ENCODE peak calls at places on chromosomes 12 and 14, in seven cellular contexts. H is AG04449; O is T-helper 17 cell; P is activated naive CD4-positive, alpha-beta T cell; L is amniotic stem cell; G is caudate nucleus; K is stimulated activated naive B cell treated with anti-CD40 and anti-IgM and Interleukin-4, amounts not matched to agents 10 μg/mL and 1 μg/mL and 100 μg/mL, for 72 hours. W is an unnamed sample.

GRCh38 chr12:28027328-28027727 is 54.8 kb upstream of the PTHLH start:
- DNase-seq in H (no peak), O (no peak), P (no peak), L (no peak), G (no peak), K (no peak), W (no peak)

GRCh38 chr12:3242199-3242863 is 165.2 kb downstream of the TSPAN9 start:
- DNase-seq in H (no peak), O (no peak), P (no peak), L (no peak), G (no peak), K (no peak), W (no peak)

GRCh38 chr12:39892146-39892545 is 213.7 kb downstream of the SLC2A13 start:
- DNase-seq in H (no peak), O (no peak), P (no peak), L (no peak), G (no peak), K (no peak), W (no peak)

GRCh38 chr12:115452751-115453281 is 768.8 kb upstream of the TBX3 start:
- DNase-seq in H (no peak), O (no peak), P (no peak), L (no peak), G (no peak), K (no peak), W (no peak)

GRCh38 chr14:88974991-88975835 is 150.8 kb downstream of the TTC8 start:
- DNase-seq in H (no peak), O (no peak), P (no peak), L (no peak), G (no peak), K (no peak), W (no peak)

GRCh38 chr14:101734241-101734847 is 27.2 kb upstream of the PPP2R5C start:
- DNase-seq in H (no peak), O (no peak), P (no peak), L (no peak), G (no peak), K (no peak), W (no peak)

GRCh38 chr12:102681309-102681708 is 200.9 kb upstream of the IGF1 start:
- DNase-seq in H (no peak), O (no peak), P (no peak), L (no peak), G (no peak), K (no peak), W (no peak)

GRCh38 chr12:127802271-127802670 is 464.7 kb upstream of the TMEM132C start:
- DNase-seq in H (no peak), O (no peak), P (no peak), L (no peak), G (no peak), K (no peak), W (no peak)

GRCh38 chr12:6375269-6376078 is at the start of gene SCNN1A:
- DNase-seq in H (no peak), O (no peak), P (no peak), L (no peak), G (no peak), K (no peak), W (no peak)

GRCh38 chr14:73461478-73462077 is 3.2 kb upstream of the NUMB start:
- DNase-seq in H (no peak), O (no peak), P (no peak), L (no peak), G (no peak), K (no peak), W (no peak)

GRCh38 chr12:80272516-80272915 is 171.5 kb upstream of the PTPRQ start:
- DNase-seq in H (no peak), O (no peak), P (no peak), L (no peak), G (no peak), K (no peak), W (no peak)

GRCh38 chr12:107441906-107442305 is 243.7 kb upstream of the PWP1 start:
- DNase-seq in H (no peak), O (no peak), P (no peak), L (no peak), G (no peak), K (no peak), W (no peak)

GRCh38 chr14:72815459-72815858 is 78.4 kb downstream of the DPF3 start:
- DNase-seq in H (no peak), O (no peak), P (no peak), L (no peak), G (no peak), K (no peak), W (no peak)

GRCh38 chr14:83019744-83020414 is 1486.2 kb upstream of the SEL1L start:
- DNase-seq in H (no peak), O (no peak), P (no peak), L (no peak), G (no peak), K (no peak), W (no peak)

GRCh38 chr14:59215353-59215752 is 26.9 kb downstream of the DAAM1 start:
- DNase-seq in H (no peak), O (no peak), P (no peak), L (no peak), G (peak; percentile 72), K (no peak), W (peak; percentile 67)

GRCh38 chr14:97380539-97380941 is 583.4 kb downstream of the VRK1 start:
- DNase-seq in H (no peak), O (no peak), P (no peak), L (no peak), G (no peak), K (no peak), W (no peak)

GRCh38 chr12:93297032-93297431 is 80.7 kb upstream of the NUDT4 start:
- DNase-seq in H (no peak), O (no peak), P (no peak), L (no peak), G (no peak), K (peak; percentile 6), W (no peak)

GRCh38 chr14:60590907-60591510 is 58.3 kb downstream of the SIX1 start:
- DNase-seq in H (peak; percentile 50), O (no peak), P (no peak), L (no peak), G (no peak), K (no peak), W (no peak)

GRCh38 chr12:46650688-46651087 is 175.1 kb downstream of the SLC38A4 start:
- DNase-seq in H (no peak), O (no peak), P (no peak), L (no peak), G (no peak), K (no peak), W (no peak)

GRCh38 chr12:3935078-3935477 is 61.9 kb upstream of the PARP11 start:
- DNase-seq in H (no peak), O (no peak), P (no peak), L (no peak), G (no peak), K (no peak), W (no peak)

GRCh38 chr12:116152268-116152667 is 125.2 kb downstream of the MED13L start:
- DNase-seq in H (peak; percentile 82), O (no peak), P (no peak), L (peak; percentile 74), G (no peak), K (no peak), W (no peak)

GRCh38 chr12:75564398-75564797 is 53.0 kb upstream of the KRR1 start:
- DNase-seq in H (no peak), O (no peak), P (no peak), L (no peak), G (no peak), K (no peak), W (no peak)

GRCh38 chr14:32087173-32087861 is 10.2 kb downstream of the ARHGAP5 start:
- DNase-seq in H (no peak), O (no peak), P (no peak), L (no peak), G (no peak), K (no peak), W (no peak)

GRCh38 chr14:98924046-98924445 is 348.0 kb downstream of the BCL11B start:
- DNase-seq in H (no peak), O (no peak), P (no peak), L (no peak), G (no peak), K (no peak), W (no peak)

GRCh38 chr14:20247651-20248246 is 8.7 kb downstream of the OR11H4 start:
- DNase-seq in H (no peak), O (no peak), P (no peak), L (no peak), G (no peak), K (no peak), W (no peak)

GRCh38 chr12:60501124-60501729 is 905.4 kb downstream of the SLC16A7 start:
- DNase-seq in H (no peak), O (no peak), P (no peak), L (no peak), G (no peak), K (no peak), W (no peak)

GRCh38 chr12:111624540-111624939 is 25.4 kb upstream of the ATXN2 start:
- DNase-seq in H (no peak), O (no peak), P (no peak), L (no peak), G (no peak), K (no peak), W (no peak)

GRCh38 chr14:20278414-20278813 is 27.3 kb downstream of the TTC5 start:
- DNase-seq in H (no peak), O (no peak), P (no peak), L (no peak), G (no peak), K (no peak), W (no peak)

GRCh38 chr12:33588082-33588712 is 148.6 kb upstream of the SYT10 start:
- DNase-seq in H (no peak), O (no peak), P (no peak), L (no peak), G (no peak), K (no peak), W (no peak)

GRCh38 chr14:90514015-90514398 is 117.2 kb downstream of the CALM1 start:
- DNase-seq in H (no peak), O (no peak), P (no peak), L (no peak), G (no peak), K (no peak), W (no peak)

W was measured in anterior cingulate cortex.